ENCODE peak calls at places on chromosomes 12 and 14, in five cellular contexts. J, Q, H, U and D are unnamed samples.

GRCh38 chr12:43551271-43551970 is 582 bp downstream of the ADAMTS20 start:
- DNase-seq in U (peak), H (no peak), J (no peak), Q (no peak), D (no peak)

GRCh38 chr12:65300679-65301349 is 22.3 kb downstream of the MSRB3 start:
- DNase-seq in Q (no peak), H (peak), U (no peak), J (no peak), D (no peak)

GRCh38 chr14:69237584-69237983 is 22.4 kb upstream of the GALNT16 start:
- DNase-seq in Q (no peak), U (peak), J (no peak), H (no peak), D (no peak)

GRCh38 chr14:94578712-94579111 is 2.5 kb upstream of the SERPINA5 start:
- DNase-seq in Q (no peak), H (no peak), J (no peak), U (no peak), D (no peak)

GRCh38 chr12:106084048-106084671 is 54.6 kb downstream of the NUAK1 start:
- DNase-seq in U (no peak), Q (no peak), H (peak), J (no peak), D (no peak)

GRCh38 chr14:55977346-55977745 is 140.9 kb upstream of the PELI2 start:
- DNase-seq in J (no peak), H (no peak), U (no peak), Q (no peak), D (no peak)

GRCh38 chr12:15712160-15712559 is 77.0 kb downstream of the EPS8 start:
- DNase-seq in U (no peak), J (no peak), H (no peak), Q (no peak), D (no peak)

GRCh38 chr12:123056053-123056452 is 75.6 kb downstream of the ARL6IP4 start:
- DNase-seq in J (no peak), H (peak), Q (no peak), U (no peak), D (no peak)

GRCh38 chr14:89813485-89814080 is 140.9 kb downstream of the EFCAB11 start:
- DNase-seq in Q (no peak), U (peak), H (no peak), J (no peak), D (no peak)

GRCh38 chr14:101191882-101192660 is 288.5 kb upstream of the RTL1 start:
- DNase-seq in Q (no peak), J (no peak), H (no peak), U (no peak), D (peak)

GRCh38 chr12:23757541-23757962 is 191.9 kb downstream of the SOX5 start:
- DNase-seq in Q (no peak), U (no peak), H (no peak), J (no peak), D (no peak)

GRCh38 chr12:124581792-124582424 is 14.5 kb upstream of the NCOR2 start:
- DNase-seq in J (no peak), U (no peak), H (no peak), Q (no peak), D (no peak)

GRCh38 chr12:127773520-127773919 is 493.4 kb upstream of the TMEM132C start:
- DNase-seq in Q (no peak), U (no peak), J (no peak), H (peak), D (no peak)

GRCh38 chr14:53520529-53520928 is 367.4 kb upstream of the DDHD1 start:
- DNase-seq in Q (no peak), U (no peak), H (no peak), J (no peak), D (no peak)

GRCh38 chr12:132027636-132028035 is 77.9 kb downstream of the EP400 start:
- DNase-seq in J (no peak), Q (no peak), H (no peak), U (no peak), D (no peak)

GRCh38 chr14:90168425-90169105 is 87.8 kb upstream of the PSMC1 start:
- DNase-seq in J (no peak), U (no peak), H (no peak), Q (no peak), D (no peak)

GRCh38 chr14:31927348-31927826 is 149.7 kb upstream of the ARHGAP5 start:
- DNase-seq in H (peak), Q (no peak), U (no peak), J (no peak), D (no peak)

GRCh38 chr12:49190317-49190716 is 1.4 kb upstream of the TUBA1A start:
- DNase-seq in U (no peak), J (no peak), Q (no peak), H (no peak), D (no peak)

GRCh38 chr12:96401061-96401871 is 1.0 kb upstream of the CDK17 start:
- DNase-seq in Q (peak), U (no peak), H (peak), J (peak), D (no peak)

GRCh38 chr12:130953783-130954543 is at the start of gene ADGRD1:
- DNase-seq in Q (peak), H (peak), J (peak), U (peak), D (no peak)

GRCh38 chr12:15592934-15593333 is 196.3 kb downstream of the EPS8 start:
- DNase-seq in U (no peak), Q (no peak), J (no peak), H (peak), D (no peak)

GRCh38 chr12:76311796-76312195 is 36.4 kb downstream of the BBS10 start:
- DNase-seq in J (no peak), Q (no peak), H (peak), U (no peak), D (no peak)

GRCh38 chr12:121391619-121392324 is 8.1 kb upstream of the RNF34 start:
- DNase-seq in U (no peak), H (no peak), Q (no peak), J (peak), D (no peak)

GRCh38 chr12:115998119-115998633 is 279.3 kb downstream of the MED13L start:
- DNase-seq in Q (no peak), U (no peak), J (peak), H (peak), D (no peak)

GRCh38 chr14:104252256-104253215 is 114.1 kb downstream of the KIF26A start:
- DNase-seq in J (no peak), Q (no peak), H (no peak), U (no peak), D (no peak)

GRCh38 chr12:1099158-1099557 is 108.1 kb downstream of the ERC1 start:
- DNase-seq in U (no peak), H (no peak), J (peak), Q (no peak), D (no peak)

GRCh38 chr12:120639771-120640721 is at the start of gene CABP1:
- DNase-seq in U (peak), J (peak), Q (no peak), H (no peak), D (no peak)

GRCh38 chr12:32542550-32543229 is 136.4 kb upstream of the DNM1L start:
- DNase-seq in H (no peak), U (no peak), J (no peak), Q (no peak), D (no peak)

GRCh38 chr14:67418368-67419174 is 6.6 kb upstream of the PLEK2 start:
- DNase-seq in Q (no peak), H (peak), J (peak), U (no peak), D (no peak)

GRCh38 chr12:113164014-113164413 is 14.5 kb downstream of the CFAP73 start:
- DNase-seq in U (peak), Q (no peak), H (no peak), J (no peak), D (no peak)

GRCh38 chr12:78442454-78442801 is 422.1 kb upstream of the SYT1 start:
- DNase-seq in Q (no peak), H (no peak), U (no peak), J (no peak), D (no peak)

GRCh38 chr14:73237219-73237785 is at the start of gene PAPLN:
- DNase-seq in H (peak), J (peak), U (no peak), Q (no peak), D (no peak)

DNA sequence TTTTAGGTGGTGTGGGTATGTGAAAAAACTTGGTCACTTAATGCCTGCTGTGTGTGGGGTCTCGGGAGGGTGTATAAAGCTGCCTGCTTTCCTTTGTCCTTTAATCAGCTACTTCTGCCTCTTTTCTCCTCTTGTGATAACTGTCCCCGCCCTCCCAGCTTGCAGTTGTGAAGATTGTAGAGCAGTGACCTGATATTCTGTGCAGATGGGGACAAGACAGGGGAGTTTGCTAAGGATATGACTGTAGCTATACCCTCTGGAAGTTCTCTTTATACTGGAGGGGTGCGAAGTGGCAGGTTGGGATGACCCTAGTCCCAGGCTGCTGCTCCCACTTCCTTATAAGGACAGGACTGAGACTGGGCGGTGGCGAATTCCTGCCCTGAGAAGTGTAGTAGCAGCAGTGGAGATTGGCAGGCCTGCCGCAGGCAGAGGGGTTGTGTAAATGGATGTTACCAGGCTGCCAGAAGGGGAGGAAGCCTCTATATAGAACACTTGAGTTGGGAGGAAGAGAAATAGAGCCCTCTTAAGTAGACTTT is 835 bp downstream of the MYL6 start:
- DNase-seq in H (peak), Q (peak), J (peak), U (no peak), D (peak)
- TF ChIP-seq POLR2A in H (peak), Q (peak), J (peak), U (peak), D (peak)

DNA sequence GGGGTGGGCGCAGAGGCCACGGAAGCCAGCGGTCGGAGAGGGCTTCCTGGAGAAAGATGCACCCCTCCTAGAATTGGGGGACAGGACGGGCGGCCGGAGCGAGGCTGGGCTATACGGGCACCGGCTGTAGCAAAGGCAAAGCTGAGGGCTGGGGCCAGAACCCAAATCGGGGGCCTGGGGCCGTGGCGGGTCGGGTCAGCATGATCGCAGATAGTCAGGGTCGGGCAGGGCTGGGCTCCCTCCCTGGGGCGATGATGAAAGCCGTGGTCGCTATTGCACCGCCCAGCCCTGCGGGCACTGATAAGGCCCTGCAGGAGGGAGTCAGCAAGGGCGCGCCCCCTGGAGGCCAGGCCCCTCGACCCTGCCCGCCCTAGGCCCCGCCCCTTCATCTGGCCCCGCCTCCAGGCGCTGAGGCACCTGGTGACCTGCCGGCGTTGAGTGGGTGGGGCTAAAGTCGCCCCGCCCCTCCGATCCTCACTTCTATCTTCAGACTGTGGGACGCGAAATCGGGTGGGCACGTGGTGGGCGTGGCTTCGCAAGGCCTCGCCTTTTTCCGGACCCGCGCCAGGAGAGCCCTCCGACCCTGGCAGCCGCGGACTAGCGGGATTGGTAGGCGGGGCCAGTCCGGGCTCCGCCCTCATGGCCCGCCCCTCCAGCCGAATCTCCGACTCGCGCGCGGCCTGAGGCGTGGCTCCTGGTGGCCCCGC is 421 bp upstream of the SH2B3 start:
- DNase-seq in J (peak), H (peak), Q (peak), U (peak), D (peak)
- TF ChIP-seq POLR2A in J (peak), H (no peak), Q (no peak), U (peak), D (no peak)

DNA sequence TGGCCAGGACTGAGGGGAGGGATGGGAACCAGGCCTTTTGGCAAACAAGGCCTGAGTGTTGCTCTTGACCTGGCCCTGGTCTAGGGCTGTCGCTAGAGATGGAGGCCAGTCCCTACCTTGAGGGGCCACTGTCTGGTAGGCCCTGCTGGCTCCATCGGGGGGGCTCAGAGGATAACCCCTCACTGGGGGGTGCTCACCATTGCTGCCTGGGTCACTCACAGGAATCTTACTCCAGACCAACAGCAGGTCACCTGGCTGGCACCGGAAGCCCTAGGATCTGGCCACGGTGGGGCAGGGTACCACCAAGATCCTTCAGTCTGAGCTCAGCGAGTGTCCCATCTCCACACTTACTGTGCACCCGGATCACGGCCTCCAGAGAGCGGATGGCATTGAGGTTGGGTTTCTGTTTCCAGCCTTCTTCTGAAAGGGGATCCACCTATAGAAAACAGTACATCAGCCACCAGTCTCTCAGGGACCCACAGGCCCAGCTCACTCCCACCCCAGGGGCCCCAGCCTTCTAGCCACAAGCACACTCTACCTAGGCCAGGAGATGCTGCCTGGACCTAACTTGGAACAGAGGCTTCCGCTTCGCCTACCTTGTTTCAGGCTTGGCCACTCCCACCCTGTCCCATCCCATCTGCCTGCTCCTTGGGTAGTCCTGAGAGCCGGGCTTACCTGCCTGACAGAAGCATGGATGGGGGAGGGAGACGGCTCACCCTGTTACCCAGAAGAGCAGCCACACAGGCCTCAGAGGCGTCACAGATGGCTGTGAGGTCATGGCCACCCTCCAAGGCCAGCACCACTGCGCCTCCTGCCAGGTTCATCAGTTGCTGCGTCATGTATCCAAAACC is 12.2 kb downstream of the SLC48A1 start:
- DNase-seq in H (no peak), J (no peak), Q (no peak), U (no peak), D (no peak)
- TF ChIP-seq POLR2A in H (no peak), J (no peak), Q (no peak), U (no peak), D (no peak)

GRCh38 chr12:69231479-69231878 is 7.9 kb upstream of the CPSF6 start:
- DNase-seq in Q (no peak), U (no peak), H (no peak), J (no peak), D (no peak)
- TF ChIP-seq POLR2A in Q (no peak), U (no peak), H (no peak), J (no peak), D (no peak)